ENCODE peak calls at places on chromosomes 12 and 14, in eight cellular contexts. One of them, this sample, is unnamed.

GRCh38 chr12:50314629-50315312 is 31.5 kb upstream of the LIMA1 start:
- DNase-seq in CD8-positive, alpha-beta memory T cell: peak
- DNase-seq in T1000: no peak
- DNase-seq in hippocampal formation: no peak
- DNase-seq in effector memory CD4-positive, alpha-beta T cell: no peak
- DNase-seq in stimulated activated CD8-positive, alpha-beta memory T cell treated with anti-CD3 and anti-CD28 coated beads, Interleukin-4, amount 100 ng/mL, for 1 hour: no peak
- DNase-seq in naive thymus-derived CD8-positive, alpha-beta T cell: no peak
- DNase-seq in Calu3: peak
- DNase-seq in this sample: peak

GRCh38 chr12:42780671-42781070 is 191.1 kb upstream of the PRICKLE1 start:
- DNase-seq in effector memory CD4-positive, alpha-beta T cell: no peak
- DNase-seq in naive thymus-derived CD8-positive, alpha-beta T cell: no peak
- DNase-seq in Calu3: no peak
- DNase-seq in T1000: no peak
- DNase-seq in stimulated activated CD8-positive, alpha-beta memory T cell treated with anti-CD3 and anti-CD28 coated beads, Interleukin-4, amount 100 ng/mL, for 1 hour: no peak
- DNase-seq in hippocampal formation: no peak
- DNase-seq in CD8-positive, alpha-beta memory T cell: no peak
- DNase-seq in this sample: no peak

GRCh38 chr14:30223385-30223785 is 295.7 kb upstream of the PRKD1 start:
- DNase-seq in hippocampal formation: no peak
- DNase-seq in naive thymus-derived CD8-positive, alpha-beta T cell: no peak
- DNase-seq in effector memory CD4-positive, alpha-beta T cell: no peak
- DNase-seq in T1000: peak
- DNase-seq in Calu3: peak
- DNase-seq in CD8-positive, alpha-beta memory T cell: no peak
- DNase-seq in stimulated activated CD8-positive, alpha-beta memory T cell treated with anti-CD3 and anti-CD28 coated beads, Interleukin-4, amount 100 ng/mL, for 1 hour: no peak
- DNase-seq in this sample: peak

GRCh38 chr14:69358233-69358963 is 39.7 kb downstream of the ERH start:
- DNase-seq in stimulated activated CD8-positive, alpha-beta memory T cell treated with anti-CD3 and anti-CD28 coated beads, Interleukin-4, amount 100 ng/mL, for 1 hour: no peak
- DNase-seq in T1000: no peak
- DNase-seq in Calu3: no peak
- DNase-seq in CD8-positive, alpha-beta memory T cell: no peak
- DNase-seq in effector memory CD4-positive, alpha-beta T cell: no peak
- DNase-seq in naive thymus-derived CD8-positive, alpha-beta T cell: no peak
- DNase-seq in hippocampal formation: no peak
- DNase-seq in this sample: no peak

GRCh38 chr14:63857467-63858030 is 4.7 kb downstream of the SYNE2 start:
- DNase-seq in Calu3: no peak
- DNase-seq in T1000: no peak
- DNase-seq in stimulated activated CD8-positive, alpha-beta memory T cell treated with anti-CD3 and anti-CD28 coated beads, Interleukin-4, amount 100 ng/mL, for 1 hour: no peak
- DNase-seq in effector memory CD4-positive, alpha-beta T cell: peak
- DNase-seq in hippocampal formation: no peak
- DNase-seq in CD8-positive, alpha-beta memory T cell: no peak
- DNase-seq in naive thymus-derived CD8-positive, alpha-beta T cell: no peak
- DNase-seq in this sample: no peak

GRCh38 chr12:110549716-110550115 is 33.4 kb downstream of the PPTC7 start:
- DNase-seq in effector memory CD4-positive, alpha-beta T cell: no peak
- DNase-seq in hippocampal formation: no peak
- DNase-seq in naive thymus-derived CD8-positive, alpha-beta T cell: no peak
- DNase-seq in stimulated activated CD8-positive, alpha-beta memory T cell treated with anti-CD3 and anti-CD28 coated beads, Interleukin-4, amount 100 ng/mL, for 1 hour: no peak
- DNase-seq in T1000: no peak
- DNase-seq in CD8-positive, alpha-beta memory T cell: no peak
- DNase-seq in Calu3: no peak
- DNase-seq in this sample: no peak

GRCh38 chr12:52233462-52234141 is 559 bp downstream of the KRT7 start:
- DNase-seq in Calu3: peak
- DNase-seq in stimulated activated CD8-positive, alpha-beta memory T cell treated with anti-CD3 and anti-CD28 coated beads, Interleukin-4, amount 100 ng/mL, for 1 hour: no peak
- DNase-seq in hippocampal formation: no peak
- DNase-seq in effector memory CD4-positive, alpha-beta T cell: no peak
- DNase-seq in T1000: no peak
- DNase-seq in CD8-positive, alpha-beta memory T cell: no peak
- DNase-seq in naive thymus-derived CD8-positive, alpha-beta T cell: no peak
- DNase-seq in this sample: no peak

GRCh38 chr12:111453071-111453989 is 47.6 kb downstream of the SH2B3 start:
- DNase-seq in stimulated activated CD8-positive, alpha-beta memory T cell treated with anti-CD3 and anti-CD28 coated beads, Interleukin-4, amount 100 ng/mL, for 1 hour: no peak
- DNase-seq in CD8-positive, alpha-beta memory T cell: no peak
- DNase-seq in Calu3: no peak
- DNase-seq in hippocampal formation: peak
- DNase-seq in effector memory CD4-positive, alpha-beta T cell: no peak
- DNase-seq in T1000: no peak
- DNase-seq in naive thymus-derived CD8-positive, alpha-beta T cell: no peak
- DNase-seq in this sample: no peak

GRCh38 chr14:64942531-64943111 is at the start of gene GPX2:
- DNase-seq in stimulated activated CD8-positive, alpha-beta memory T cell treated with anti-CD3 and anti-CD28 coated beads, Interleukin-4, amount 100 ng/mL, for 1 hour: no peak
- DNase-seq in hippocampal formation: no peak
- DNase-seq in CD8-positive, alpha-beta memory T cell: no peak
- DNase-seq in effector memory CD4-positive, alpha-beta T cell: no peak
- DNase-seq in T1000: no peak
- DNase-seq in naive thymus-derived CD8-positive, alpha-beta T cell: no peak
- DNase-seq in Calu3: peak
- DNase-seq in this sample: no peak

GRCh38 chr12:82144505-82144904 is 213.7 kb downstream of the CCDC59 start:
- DNase-seq in Calu3: no peak
- DNase-seq in stimulated activated CD8-positive, alpha-beta memory T cell treated with anti-CD3 and anti-CD28 coated beads, Interleukin-4, amount 100 ng/mL, for 1 hour: no peak
- DNase-seq in effector memory CD4-positive, alpha-beta T cell: no peak
- DNase-seq in CD8-positive, alpha-beta memory T cell: no peak
- DNase-seq in naive thymus-derived CD8-positive, alpha-beta T cell: no peak
- DNase-seq in hippocampal formation: no peak
- DNase-seq in T1000: no peak
- DNase-seq in this sample: no peak